ENCODE peak calls at places on chromosomes 4 and X, in four cellular contexts. Y, G, I and R are unnamed samples.

GRCh38 chr4:38757945-38758344 is 24.8 kb downstream of the TLR10 start:
- DNase-seq in Y (no peak), G (no peak), I (no peak), R (peak; percentile 61)

GRCh38 chr4:7987148-7987989 is 47.7 kb upstream of the AFAP1 start:
- DNase-seq in Y (peak; percentile 73), G (peak; percentile 69), I (peak; percentile 95), R (peak; percentile 65)

GRCh38 chrX:49310371-49310770 is 6.9 kb downstream of the GAGE10 start:
- DNase-seq in Y (no peak), G (no peak), I (no peak), R (no peak)

GRCh38 chrX:101287402-101287801 is 3.7 kb downstream of the TAF7L start:
- DNase-seq in Y (peak; percentile 13), G (peak; percentile 11), I (no peak), R (peak; percentile 10)

GRCh38 chr4:110610940-110611785 is 11.7 kb downstream of the PITX2 start:
- DNase-seq in Y (no peak), G (no peak), I (no peak), R (no peak)

GRCh38 chr4:96833831-96834230 is 993.9 kb downstream of the PDHA2 start:
- DNase-seq in Y (no peak), G (no peak), I (no peak), R (no peak)

GRCh38 chr4:127211377-127212268 is 421.1 kb upstream of the INTU start:
- DNase-seq in Y (no peak), G (no peak), I (no peak), R (no peak)

GRCh38 chrX:43580621-43581020 is 75.5 kb upstream of the MAOA start:
- DNase-seq in Y (no peak), G (no peak), I (no peak), R (no peak)

GRCh38 chr4:40205259-40206198 is 8.7 kb downstream of the RHOH start:
- DNase-seq in Y (peak; percentile 43), G (no peak), I (no peak), R (no peak)

GRCh38 chrX:101191217-101191750 is 28.3 kb upstream of the DRP2 start:
- DNase-seq in Y (peak; percentile 68), G (no peak), I (peak; percentile 64), R (no peak)

GRCh38 chr4:95402299-95402698 is 146.5 kb downstream of the UNC5C start:
- DNase-seq in Y (no peak), G (no peak), I (no peak), R (no peak)

GRCh38 chrX:69262036-69262905 is 97.0 kb upstream of the PJA1 start:
- DNase-seq in Y (no peak), G (no peak), I (no peak), R (no peak)

GRCh38 chrX:12526296-12526695 is 264.9 kb upstream of the PRPS2 start:
- DNase-seq in Y (no peak), G (no peak), I (no peak), R (no peak)

GRCh38 chrX:139290310-139290709 is 240.2 kb upstream of the F9 start:
- DNase-seq in Y (no peak), G (no peak), I (no peak), R (no peak)

GRCh38 chr4:66574145-66574978 is 904.1 kb upstream of the EPHA5 start:
- DNase-seq in Y (no peak), G (no peak), I (no peak), R (no peak)

GRCh38 chr4:121217385-121217784 is 53.3 kb upstream of the TNIP3 start:
- DNase-seq in Y (no peak), G (no peak), I (no peak), R (no peak)

GRCh38 chrX:133923113-133923512 is 62.3 kb downstream of the GPC3 start:
- DNase-seq in Y (no peak), G (no peak), I (no peak), R (no peak)

GRCh38 chr4:52035190-52035589 is 2.9 kb downstream of the SGCB start:
- DNase-seq in Y (no peak), G (no peak), I (no peak), R (no peak)

GRCh38 chr4:93168053-93168452 is 660.5 kb upstream of the ATOH1 start:
- DNase-seq in Y (no peak), G (no peak), I (no peak), R (no peak)

GRCh38 chr4:21512351-21512750 is 436.2 kb downstream of the KCNIP4 start:
- DNase-seq in Y (no peak), G (no peak), I (no peak), R (peak; percentile 4)

GRCh38 chr4:37538931-37539330 is 147.2 kb downstream of the RELL1 start:
- DNase-seq in Y (no peak), G (no peak), I (no peak), R (no peak)

GRCh38 chrX:23100826-23101225 is 101.1 kb downstream of the DDX53 start:
- DNase-seq in Y (no peak), G (no peak), I (no peak), R (no peak)

GRCh38 chrX:102950908-102951866 is 14.1 kb downstream of the RAB40AL start:
- DNase-seq in Y (peak; percentile 47), G (peak; percentile 27), I (peak; percentile 83), R (peak; percentile 23)

GRCh38 chr4:105057370-105058096 is 89.1 kb upstream of the TET2 start:
- DNase-seq in Y (no peak), G (no peak), I (no peak), R (no peak)

GRCh38 chr4:24570172-24570571 is 14.2 kb downstream of the DHX15 start:
- DNase-seq in Y (no peak), G (no peak), I (no peak), R (no peak)

GRCh38 chr4:101421393-101421792 is 74.1 kb upstream of the PPP3CA start:
- DNase-seq in Y (no peak), G (no peak), I (no peak), R (no peak)

GRCh38 chr4:128766781-128767180 is 42.7 kb upstream of the JADE1 start:
- DNase-seq in Y (no peak), G (no peak), I (no peak), R (no peak)

GRCh38 chr4:11393551-11393950 is 35.1 kb downstream of the HS3ST1 start:
- DNase-seq in Y (no peak), G (no peak), I (no peak), R (no peak)

GRCh38 chr4:98113005-98113404 is 30.3 kb downstream of the STPG2 start:
- DNase-seq in Y (peak; percentile 10), G (peak; percentile 5), I (no peak), R (peak; percentile 6)

GRCh38 chr4:74906771-74907170 is 26.1 kb upstream of the PARM1 start:
- DNase-seq in Y (no peak), G (no peak), I (no peak), R (no peak)

DNA sequence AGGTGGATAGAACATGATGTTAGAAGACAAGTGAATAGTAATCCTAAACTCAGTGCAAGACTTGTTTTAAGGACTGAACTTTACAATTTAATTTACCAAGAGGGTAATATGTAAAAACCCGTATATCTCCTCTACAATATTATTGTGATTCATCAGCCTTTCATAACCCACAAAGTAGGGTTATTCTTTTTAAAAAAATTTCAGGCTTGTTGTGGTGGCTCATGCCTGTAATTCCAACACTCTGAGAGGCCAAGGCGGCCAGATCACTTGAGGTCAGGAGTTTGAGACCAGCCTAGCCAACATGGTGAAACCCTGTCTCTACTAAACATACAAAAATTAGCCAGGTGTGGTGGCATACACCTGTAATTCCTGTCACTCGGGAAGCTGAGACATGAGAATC is 7.2 kb downstream of the IBSP start:
- DNase-seq in Y (no peak), G (no peak), I (no peak), R (no peak)
- TF ChIP-seq FOSL1 in Y (no peak), G (no peak), I (no peak), R (no peak)

GRCh38 chr4:149045731-149046130 is 603.5 kb upstream of the NR3C2 start:
- DNase-seq in Y (no peak), G (no peak), I (no peak), R (no peak)

GRCh38 chr4:149047368-149047767 is 605.2 kb upstream of the NR3C2 start:
- DNase-seq in Y (no peak), G (no peak), I (no peak), R (no peak)

GRCh38 chr4:149048451-149049143 is 606.4 kb upstream of the NR3C2 start:
- DNase-seq in Y (no peak), G (no peak), I (no peak), R (no peak)

GRCh38 chr4:149056615-149057014 is 614.4 kb upstream of the NR3C2 start:
- DNase-seq in Y (no peak), G (no peak), I (no peak), R (no peak)

DNA sequence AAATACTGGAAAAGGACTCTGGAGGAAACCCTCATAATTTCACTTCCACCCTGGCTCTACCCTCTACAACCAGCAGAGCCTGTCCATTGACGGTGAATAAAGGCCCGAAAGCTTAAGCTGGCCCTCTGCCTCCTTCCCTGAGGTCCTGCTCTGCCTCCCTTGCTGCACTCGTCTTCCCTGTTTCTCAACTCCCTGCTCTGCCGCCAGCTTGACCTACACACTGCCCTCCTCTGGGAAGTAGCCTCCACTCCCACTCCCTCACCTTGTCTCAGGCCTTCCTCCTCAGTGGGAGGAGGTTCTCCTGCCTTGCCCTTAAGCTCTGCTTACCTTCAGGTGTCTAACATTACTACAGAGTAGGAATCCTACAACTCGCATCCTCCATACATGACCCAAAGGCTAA is 608.6 kb upstream of the NR3C2 start:
- DNase-seq in Y (no peak), G (no peak), I (no peak), R (no peak)
- H2AFZ ChIP-seq in Y (no peak overlapping the region), G (no peak overlapping the region), I (peak overlapping the region; percentile 63), R (no peak overlapping the region)

DNA sequence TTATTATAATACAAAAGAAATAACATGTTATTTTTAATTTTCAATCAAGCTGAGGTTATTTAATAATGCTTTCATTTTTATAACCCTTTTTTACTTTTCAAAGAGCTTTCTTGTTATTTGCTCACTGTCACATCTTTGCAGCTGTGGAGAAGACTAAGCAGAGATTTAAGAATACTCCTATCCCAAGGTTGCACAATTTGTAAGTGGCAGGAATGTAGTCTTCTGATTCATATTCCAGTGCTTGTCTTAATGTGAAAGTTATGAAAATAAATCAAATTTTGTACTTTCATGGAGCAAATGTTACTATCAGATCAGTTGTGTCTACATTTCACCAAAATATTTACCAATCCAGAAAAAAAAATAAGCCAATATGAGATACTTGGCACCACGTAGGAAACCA is 86.6 kb downstream of the DDIT4L start:
- DNase-seq in Y (no peak), G (no peak), I (no peak), R (no peak)
- TF ChIP-seq SRF in Y (no peak), G (no peak), I (no peak), R (no peak)

GRCh38 chrX:153340111-153340510 is 6.2 kb downstream of the ZNF275 start:
- DNase-seq in Y (peak; percentile 41), G (no peak), I (no peak), R (no peak)
- TF ChIP-seq FOSL1 in Y (no peak), G (no peak), I (no peak), R (no peak)

GRCh38 chr4:46844325-46844917 is 64.6 kb downstream of the COX7B2 start:
- DNase-seq in Y (peak; percentile 26), G (peak; percentile 50), I (no peak), R (peak; percentile 27)
- H2AFZ ChIP-seq in Y (no peak overlapping the region), G (no peak overlapping the region), I (no peak overlapping the region), R (no peak overlapping the region)

DNA sequence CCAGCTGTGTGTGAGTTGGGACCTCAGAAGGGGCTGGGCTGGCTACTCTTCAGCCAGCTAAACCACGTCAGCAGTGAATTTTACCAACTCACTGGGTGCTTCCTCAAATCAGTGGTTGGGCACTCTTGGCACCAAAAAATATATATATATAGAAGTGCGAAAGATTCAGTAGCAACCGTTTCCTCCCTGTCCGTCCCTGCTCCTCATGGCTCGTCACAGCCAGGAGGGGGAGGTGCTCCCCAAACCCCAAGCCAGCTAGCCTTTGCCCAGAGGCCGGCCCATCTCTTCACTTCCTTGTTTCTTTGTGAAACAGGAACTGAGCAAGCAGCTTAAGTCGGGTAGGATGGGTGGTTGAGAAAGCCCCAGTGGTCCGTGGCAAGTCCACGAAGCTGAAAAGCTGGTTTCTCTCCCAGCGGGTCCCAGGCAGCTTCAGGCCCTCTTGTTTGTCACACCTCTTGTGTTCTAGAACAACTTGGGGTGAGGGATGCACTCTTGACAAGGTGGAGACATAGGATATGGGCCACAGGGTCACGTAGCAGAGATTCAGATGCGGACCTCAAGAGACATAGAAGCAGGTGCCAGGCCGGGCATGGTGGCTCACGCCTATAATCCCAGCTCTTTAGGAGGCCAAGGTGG is 6.8 kb upstream of the SASH3 start:
- DNase-seq in Y (no peak), G (no peak), I (no peak), R (no peak)
- TF ChIP-seq SRF in Y (no peak), G (no peak), I (no peak), R (no peak)